ENCODE peak calls at places on chromosomes 2 and 18, in ten cellular contexts. H is left ventricle myocardium inferior; E is activated CD4-positive, alpha-beta T cell treated with anti-CD3 and anti-CD28 coated beads for 36 hours; R is A549; W is HT1080; Z is stimulated activated CD4-positive, alpha-beta T cell treated with anti-CD3 and anti-CD28 coated beads, Interleukin-4, amount 100 ng/mL, for 24 hours; P is lower leg skin; C is stimulated activated CD8-positive, alpha-beta memory T cell treated with anti-CD3 and anti-CD28 coated beads, Interleukin-4, amount 100 ng/mL, for 1 hour; V is GDM1; A is NCI-H2227 treated with DMSO at 0.1 percent for 48 hours. K is an unnamed sample.

GRCh38 chr2:67277450-67277849 is 119.7 kb upstream of the ETAA1 start:
- DNase-seq in P (no peak), V (no peak), W (no peak), Z (no peak), E (no peak), R (no peak), H (no peak), C (no peak), A (no peak), K (no peak)

GRCh38 chr2:109647636-109648035 is 33.5 kb downstream of the SOWAHC start:
- DNase-seq in V (no peak), P (no peak), W (no peak), H (no peak), C (no peak), E (no peak), R (no peak), A (no peak), Z (no peak), K (peak; percentile 84)

GRCh38 chr2:216216951-216217903 is 108.1 kb downstream of the XRCC5 start:
- DNase-seq in C (no peak), V (no peak), P (no peak), E (peak; percentile 37), H (no peak), A (no peak), R (peak; percentile 13), Z (no peak), W (peak; percentile 95), K (no peak)

GRCh38 chr2:109065335-109065734 is 63.7 kb upstream of the SH3RF3 start:
- DNase-seq in A (no peak), Z (no peak), H (peak; percentile 66), W (no peak), P (no peak), C (no peak), R (no peak), E (no peak), V (no peak), K (no peak)

GRCh38 chr2:237604960-237605359 is 14.4 kb upstream of the RAB17 start:
- DNase-seq in W (no peak), H (no peak), E (no peak), P (no peak), R (peak; percentile 48), V (no peak), A (no peak), C (no peak), Z (no peak), K (no peak)

GRCh38 chr18:26458526-26459232 is 89.7 kb downstream of the KCTD1 start:
- DNase-seq in A (no peak), H (no peak), R (no peak), C (no peak), V (peak; percentile 60), Z (no peak), E (peak; percentile 33), P (no peak), W (peak; percentile 80), K (no peak)

GRCh38 chr2:238238766-238239551 is 879 bp downstream of the HES6 start:
- DNase-seq in H (no peak), W (no peak), P (no peak), C (no peak), V (no peak), E (peak; percentile 63), A (peak; percentile 7), Z (peak; percentile 35), R (no peak), K (no peak)

GRCh38 chr2:69043736-69044400 is 30.9 kb downstream of the ANTXR1 start:
- DNase-seq in W (no peak), Z (no peak), V (no peak), P (no peak), A (no peak), H (no peak), E (no peak), C (no peak), R (no peak), K (no peak)

GRCh38 chr2:140442319-140442718 is 1662.1 kb upstream of the NXPH2 start:
- DNase-seq in V (no peak), E (no peak), P (no peak), R (no peak), H (no peak), C (no peak), W (no peak), A (no peak), Z (no peak), K (no peak)

GRCh38 chr2:130957920-130958319 is 121.2 kb downstream of the ARHGEF4 start:
- DNase-seq in P (no peak), A (no peak), R (no peak), Z (no peak), W (no peak), H (no peak), V (peak; percentile 6), E (no peak), C (no peak), K (no peak)

GRCh38 chr18:55405655-55406373 is 182.2 kb downstream of the TCF4 start:
- DNase-seq in A (peak; percentile 91), V (no peak), W (peak; percentile 89), R (peak; percentile 69), Z (no peak), C (no peak), P (peak; percentile 67), H (peak; percentile 87), E (peak; percentile 62), K (peak; percentile 91)

GRCh38 chr2:126776701-126777619 is 121.0 kb downstream of the GYPC start:
- DNase-seq in Z (peak; percentile 80), A (peak; percentile 77), E (peak; percentile 90), V (peak; percentile 74), P (peak; percentile 65), R (peak; percentile 69), W (peak; percentile 54), H (peak; percentile 83), C (peak; percentile 58), K (peak; percentile 96)

GRCh38 chr18:46464926-46465655 is 191.9 kb downstream of the LOXHD1 start:
- DNase-seq in E (no peak), W (no peak), R (no peak), P (no peak), H (no peak), A (no peak), V (no peak), Z (no peak), C (no peak), K (no peak)

GRCh38 chr2:143891879-143892308 is 628.0 kb downstream of the ZEB2 start:
- DNase-seq in A (no peak), E (no peak), H (no peak), P (no peak), R (no peak), V (no peak), C (no peak), Z (no peak), W (no peak), K (no peak)

GRCh38 chr2:17303496-17303895 is 214.7 kb downstream of the RAD51AP2 start:
- DNase-seq in Z (no peak), V (no peak), H (no peak), E (no peak), W (peak; percentile 78), P (no peak), C (no peak), R (no peak), A (no peak), K (no peak)

GRCh38 chr2:87996570-87996969 is 19.8 kb downstream of the RNU2-63P start:
- DNase-seq in A (no peak), V (no peak), C (no peak), Z (no peak), R (no peak), H (no peak), P (no peak), W (no peak), E (no peak), K (no peak)

GRCh38 chr2:171583566-171583965 is 61.3 kb downstream of the CYBRD1 start:
- DNase-seq in W (no peak), C (no peak), V (no peak), P (no peak), R (no peak), A (no peak), Z (no peak), H (no peak), E (no peak), K (no peak)

GRCh38 chr18:37551846-37552245 is 13.8 kb downstream of the CELF4 start:
- DNase-seq in E (no peak), A (no peak), H (no peak), C (no peak), W (no peak), V (no peak), R (no peak), P (no peak), Z (no peak), K (no peak)